ENCODE peak calls at places on chromosomes 3 and 15, in six cellular contexts. X is epithelial cell of esophagus, R is Peyer's patch, J is Panc1, Y is HepG2, U is heart right ventricle. M is an unnamed sample.

GRCh38 chr3:183540501-183541234 is 14.8 kb downstream of the KLHL6 start:
- DNase-seq in X (no peak), R (peak), J (no peak), Y (no peak), U (no peak), M (no peak)

GRCh38 chr15:84947947-84948830 is 33.5 kb upstream of the PDE8A start:
- DNase-seq in X (peak), R (no peak), J (no peak), Y (no peak), U (peak), M (peak)

GRCh38 chr3:161067346-161067745 is 37.8 kb downstream of the B3GALNT1 start:
- DNase-seq in X (no peak), R (no peak), J (no peak), Y (no peak), U (no peak), M (no peak)

GRCh38 chr15:69760890-69761568 is 308.4 kb downstream of the RPLP1 start:
- DNase-seq in X (peak), R (peak), J (peak), Y (peak), U (peak), M (peak)

GRCh38 chr3:132007617-132008016 is 27.2 kb downstream of the CPNE4 start:
- DNase-seq in X (no peak), R (no peak), J (no peak), Y (no peak), U (no peak), M (no peak)

GRCh38 chr3:3629911-3630310 is 169.3 kb upstream of the LRRN1 start:
- DNase-seq in X (no peak), R (no peak), J (no peak), Y (no peak), U (no peak), M (peak)

GRCh38 chr3:169148448-169149348 is 514.8 kb downstream of the MECOM start:
- DNase-seq in X (no peak), R (no peak), J (no peak), Y (no peak), U (peak), M (peak)

GRCh38 chr3:86954751-86955150 is 36.2 kb downstream of the VGLL3 start:
- DNase-seq in X (no peak), R (no peak), J (no peak), Y (no peak), U (no peak), M (no peak)

GRCh38 chr3:95588473-95588872 is 1225.9 kb upstream of the EPHA6 start:
- DNase-seq in X (no peak), R (no peak), J (no peak), Y (no peak), U (no peak), M (no peak)

GRCh38 chr3:126678691-126679317 is 23.9 kb upstream of the TXNRD3 start:
- DNase-seq in X (no peak), R (peak), J (no peak), Y (no peak), U (no peak), M (no peak)

GRCh38 chr3:79012946-79013362 is 754.8 kb downstream of the ROBO1 start:
- DNase-seq in X (no peak), R (no peak), J (no peak), Y (no peak), U (no peak), M (no peak)

GRCh38 chr15:70088887-70089691 is 8.6 kb downstream of the TLE3 start:
- DNase-seq in X (no peak), R (no peak), J (no peak), Y (no peak), U (no peak), M (peak)

GRCh38 chr15:47548189-47548588 is 169.1 kb upstream of the SEMA6D start:
- DNase-seq in X (no peak), R (no peak), J (no peak), Y (no peak), U (no peak), M (no peak)

GRCh38 chr3:28334552-28334951 is 14.0 kb upstream of the ZCWPW2 start:
- DNase-seq in X (no peak), R (no peak), J (no peak), Y (no peak), U (no peak), M (peak)

GRCh38 chr3:41881233-41881821 is 80.6 kb downstream of the ULK4 start:
- DNase-seq in X (peak), R (no peak), J (peak), Y (peak), U (peak), M (peak)

GRCh38 chr3:44065311-44065710 is 176.4 kb upstream of the TOPAZ1 start:
- DNase-seq in X (peak), R (no peak), J (no peak), Y (no peak), U (peak), M (no peak)

GRCh38 chr3:189276481-189277190 is 104.9 kb downstream of the TPRG1 start:
- DNase-seq in X (peak), R (no peak), J (no peak), Y (no peak), U (peak), M (peak)

GRCh38 chr3:149934524-149934923 is 36.2 kb downstream of the PFN2 start:
- DNase-seq in X (peak), R (no peak), J (no peak), Y (no peak), U (no peak), M (peak)

GRCh38 chr3:38019658-38020341 is 9.6 kb downstream of the PLCD1 start:
- DNase-seq in X (no peak), R (no peak), J (no peak), Y (no peak), U (peak), M (no peak)

GRCh38 chr3:40780341-40780800 is 255.6 kb downstream of the ZNF621 start:
- DNase-seq in X (peak), R (peak), J (no peak), Y (peak), U (peak), M (peak)

GRCh38 chr3:47010050-47010712 is 30.7 kb downstream of the NBEAL2 start:
- DNase-seq in X (no peak), R (no peak), J (no peak), Y (no peak), U (no peak), M (no peak)

GRCh38 chr3:102302020-102302419 is 132.8 kb upstream of the ZPLD1 start:
- DNase-seq in X (no peak), R (no peak), J (no peak), Y (no peak), U (no peak), M (no peak)

GRCh38 chr15:50232791-50233190 is 32.7 kb downstream of the HDC start:
- DNase-seq in X (no peak), R (no peak), J (no peak), Y (no peak), U (no peak), M (no peak)

GRCh38 chr3:125398952-125399351 is 23.8 kb upstream of the ZNF148 start:
- DNase-seq in X (peak), R (no peak), J (no peak), Y (no peak), U (no peak), M (no peak)

GRCh38 chr15:97759363-97759762 is 201.1 kb upstream of the ARRDC4 start:
- DNase-seq in X (peak), R (no peak), J (no peak), Y (no peak), U (no peak), M (peak)

GRCh38 chr3:142846779-142847577 is 41.9 kb downstream of the PCOLCE2 start:
- DNase-seq in X (no peak), R (no peak), J (no peak), Y (peak), U (no peak), M (peak)

GRCh38 chr3:66428733-66429132 is 72.1 kb downstream of the LRIG1 start:
- DNase-seq in X (peak), R (no peak), J (peak), Y (no peak), U (peak), M (peak)

GRCh38 chr3:53044371-53045106 is 1.3 kb downstream of the SFMBT1 start:
- DNase-seq in X (peak), R (peak), J (peak), Y (no peak), U (peak), M (peak)

GRCh38 chr15:36887214-36888017 is 212.9 kb downstream of the MEIS2 start:
- DNase-seq in X (no peak), R (no peak), J (no peak), Y (no peak), U (no peak), M (peak)

GRCh38 chr3:172903642-172904041 is 153.1 kb downstream of the ECT2 start:
- DNase-seq in X (no peak), R (no peak), J (no peak), Y (no peak), U (no peak), M (no peak)

GRCh38 chr15:43950551-43950950 is 123.7 kb downstream of the WDR76 start:
- DNase-seq in X (no peak), R (no peak), J (no peak), Y (no peak), U (no peak), M (no peak)

DNA sequence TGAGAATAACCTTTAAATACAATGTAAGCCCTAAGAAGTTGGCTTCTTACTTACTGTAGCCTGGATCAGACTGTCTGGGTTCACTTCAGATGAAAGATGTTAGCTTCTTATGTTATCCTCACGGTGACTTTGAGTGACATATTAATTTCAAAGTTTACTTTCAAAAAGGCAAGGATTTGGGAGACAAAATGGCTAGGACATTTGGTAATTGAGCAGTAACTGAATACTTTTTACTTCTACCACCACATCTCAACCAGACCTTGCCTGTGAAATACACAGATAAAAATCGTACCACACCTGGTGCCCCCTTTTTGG is 36.0 kb upstream of the BNIP2 start:
- DNase-seq in X (no peak), R (no peak), J (no peak), Y (no peak), U (no peak), M (no peak)
- TF ChIP-seq CTCF in X (no peak), R (no peak), J (peak), Y (no peak), U (no peak), M (no peak)

GRCh38 chr3:151814588-151814987 is 672 bp downstream of the AADAC start:
- DNase-seq in X (peak), R (no peak), J (no peak), Y (no peak), U (no peak), M (no peak)

GRCh38 chr3:151817473-151817872 is 3.6 kb downstream of the AADAC start:
- DNase-seq in X (no peak), R (no peak), J (no peak), Y (peak), U (no peak), M (no peak)

GRCh38 chr3:151818361-151818760 is 4.4 kb downstream of the AADAC start:
- DNase-seq in X (peak), R (no peak), J (no peak), Y (no peak), U (no peak), M (no peak)

GRCh38 chr3:151813777-151814176 is at the start of gene AADAC:
- DNase-seq in X (peak), R (no peak), J (no peak), Y (no peak), U (no peak), M (peak)

DNA sequence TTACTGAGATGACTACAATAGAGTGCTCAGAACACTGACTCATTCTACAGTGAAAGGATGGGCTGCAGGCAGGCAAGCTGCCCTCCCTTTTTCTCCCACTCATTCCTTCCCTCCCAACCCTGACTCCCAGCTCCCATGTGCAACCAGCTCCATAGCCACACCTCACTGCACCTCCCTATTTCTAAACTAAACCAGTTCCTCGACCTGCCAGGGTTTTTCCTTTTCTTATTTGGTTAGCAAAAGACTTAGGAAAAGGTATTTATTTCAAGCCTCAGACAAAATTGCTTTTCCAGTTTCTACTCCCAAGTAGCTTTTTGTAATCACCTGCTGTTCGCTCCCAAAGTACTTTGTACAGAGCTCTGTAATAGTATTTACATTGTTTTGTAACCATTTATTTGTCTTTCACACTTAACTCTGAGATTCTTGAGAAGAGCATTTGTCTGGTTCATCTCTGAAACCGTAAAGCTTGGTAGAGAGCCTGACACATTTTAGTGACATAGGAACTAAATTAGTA is 2.2 kb downstream of the AADAC start:
- DNase-seq in X (peak), R (no peak), J (no peak), Y (peak), U (no peak), M (peak)
- H3K4me3 ChIP-seq in X (no peak), R (peak), J (no peak), Y (peak), U (no peak), M (no peak)

DNA sequence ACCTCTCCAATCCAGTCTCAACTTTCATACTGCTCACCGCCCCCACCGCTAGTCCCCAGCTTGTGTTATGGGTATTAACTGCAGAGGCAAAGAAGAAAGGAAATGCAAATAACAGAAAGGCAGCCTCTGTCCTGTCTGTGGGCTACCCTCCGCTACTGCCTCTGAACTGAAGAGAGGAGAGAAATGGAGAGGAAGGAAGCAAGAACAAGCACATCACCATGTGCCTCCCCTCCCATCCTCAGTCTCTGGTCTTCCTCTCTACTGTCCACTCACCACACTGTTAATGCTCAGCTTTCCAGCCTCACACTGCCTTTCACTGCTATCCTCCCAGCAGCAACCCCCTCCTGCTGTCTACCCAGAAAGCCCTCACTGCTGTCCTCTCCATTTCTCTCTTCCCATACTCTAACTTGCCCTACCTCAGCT is 139.0 kb upstream of the SLC2A2 start:
- DNase-seq in X (no peak), R (no peak), J (no peak), Y (no peak), U (no peak), M (no peak)
- TF ChIP-seq CTCF in X (no peak), R (no peak), J (no peak), Y (no peak), U (no peak), M (no peak)

DNA sequence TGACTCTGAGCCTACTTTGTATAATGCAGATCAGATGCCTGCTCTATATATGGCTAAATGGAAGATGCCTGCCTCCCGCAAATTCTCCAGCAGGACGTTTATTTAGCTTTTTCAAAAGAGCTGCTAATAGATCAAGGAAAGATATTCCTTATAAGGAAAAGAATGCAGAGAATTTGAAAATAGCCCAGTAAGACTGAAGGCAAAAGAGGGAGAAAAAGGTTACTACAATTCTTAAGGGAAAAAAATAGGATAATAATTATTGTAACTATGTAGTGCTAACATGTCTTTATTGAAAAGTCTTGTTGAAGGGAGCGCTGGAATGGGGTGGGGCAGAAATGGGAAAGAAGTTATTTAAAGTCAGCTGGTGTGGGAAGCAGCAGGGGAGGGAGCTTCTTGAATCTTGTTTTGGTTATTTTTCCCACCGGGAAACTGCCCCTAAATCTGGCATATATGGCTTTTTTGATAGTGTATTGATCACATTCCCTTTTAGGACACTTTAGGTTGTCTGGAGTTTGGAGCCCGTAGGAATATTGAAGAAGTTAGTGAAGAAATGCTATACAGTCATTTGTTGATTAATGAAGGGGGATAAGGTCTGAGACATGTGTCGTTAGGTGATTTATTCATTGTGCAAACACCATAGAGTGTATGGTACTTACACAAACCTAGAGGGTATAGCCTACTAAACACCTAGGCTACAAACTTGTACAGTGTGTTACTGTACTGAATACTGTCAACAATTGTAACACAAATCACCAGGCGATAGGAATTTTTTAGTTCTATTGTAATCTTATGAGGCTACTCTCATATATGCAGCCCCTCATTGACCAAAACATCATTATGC is 3.1 kb downstream of the TPM1 start:
- DNase-seq in X (no peak), R (no peak), J (no peak), Y (no peak), U (no peak), M (no peak)
- H3K4me3 ChIP-seq in X (peak), R (peak), J (peak), Y (no peak), U (peak), M (peak)

DNA sequence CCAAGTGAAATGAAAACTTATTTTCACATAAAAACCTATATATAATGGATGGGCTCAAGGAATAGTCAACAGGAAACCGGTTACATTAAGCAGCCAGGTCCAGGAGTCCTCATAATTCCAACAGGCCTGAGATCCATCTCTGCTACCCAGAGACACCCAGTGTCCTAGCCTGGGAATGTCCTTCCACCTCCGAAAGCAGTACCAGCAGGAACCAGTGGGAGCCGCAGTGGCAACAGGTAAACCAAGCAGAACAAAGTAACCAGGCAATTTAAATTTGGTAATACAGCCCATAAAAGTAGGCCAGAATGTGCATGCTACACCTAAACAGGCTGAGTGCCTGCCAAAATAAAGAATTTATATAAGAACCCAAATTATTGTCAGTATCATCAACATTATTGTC is 195.6 kb downstream of the ZBBX start:
- DNase-seq in X (no peak), R (no peak), J (no peak), Y (peak), U (no peak), M (no peak)
- TF ChIP-seq CTCF in X (no peak), R (no peak), J (peak), Y (peak), U (no peak), M (no peak)

DNA sequence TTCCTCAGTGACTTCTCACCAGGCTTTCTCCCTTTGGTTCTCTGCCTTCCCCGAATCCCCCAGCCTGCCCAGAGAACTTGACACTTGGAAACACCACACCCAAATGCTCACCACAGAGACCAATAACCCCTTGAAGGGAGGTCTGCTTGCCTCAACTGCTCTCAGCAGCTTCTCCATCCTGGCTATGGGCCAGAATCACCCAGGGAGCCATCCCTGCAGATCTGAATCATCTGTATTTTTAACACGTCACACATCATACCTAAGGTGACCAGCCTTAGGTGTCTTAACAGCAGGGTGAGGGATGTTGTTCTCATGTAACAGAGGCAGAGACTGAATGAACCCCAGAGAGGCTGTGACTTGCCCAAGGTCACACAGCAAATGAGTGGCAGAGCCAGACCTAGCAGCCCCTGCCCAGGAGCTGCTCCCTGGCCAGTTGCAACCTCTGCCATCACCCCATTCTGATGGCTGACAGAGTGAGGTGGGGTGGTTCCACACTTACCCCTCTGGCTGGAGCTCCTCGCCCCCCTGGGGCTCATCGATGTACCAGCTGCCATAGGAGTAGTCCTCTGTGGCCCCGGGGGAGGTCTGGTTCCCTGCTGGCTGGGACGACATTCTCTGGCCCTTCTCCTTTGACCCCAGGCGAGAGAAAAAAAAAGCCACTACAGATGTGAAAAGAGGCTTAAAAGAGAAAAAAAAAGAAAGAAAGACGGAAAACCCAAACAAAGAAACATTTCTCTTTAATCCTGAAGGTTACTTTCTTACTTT is 749 bp downstream of the STRA6 start:
- DNase-seq in X (peak), R (no peak), J (no peak), Y (no peak), U (no peak), M (no peak)
- H3K4me3 ChIP-seq in X (no peak), R (no peak), J (no peak), Y (no peak), U (no peak), M (no peak)

GRCh38 chr3:36298188-36298587 is 82.1 kb upstream of the STAC start:
- DNase-seq in X (no peak), R (no peak), J (no peak), Y (no peak), U (no peak), M (no peak)
- TF ChIP-seq CTCF in X (no peak), R (no peak), J (no peak), Y (no peak), U (no peak), M (no peak)

GRCh38 chr15:40040293-40040635 is 1.3 kb upstream of the SRP14 start:
- DNase-seq in X (no peak), R (no peak), J (no peak), Y (no peak), U (no peak), M (no peak)
- H3K4me3 ChIP-seq in X (no peak), R (peak), J (peak), Y (peak), U (peak), M (peak)

GRCh38 chr15:33160054-33160453 is 34.5 kb downstream of the FMN1 start:
- DNase-seq in X (no peak), R (no peak), J (no peak), Y (no peak), U (no peak), M (no peak)
- TF ChIP-seq CTCF in X (no peak), R (no peak), J (peak), Y (no peak), U (no peak), M (no peak)

M was measured in fibroblast of pulmonary artery.